ENCODE peak calls at places on chromosomes 13 and 19, in four cellular contexts. Z is SK-N-SH, J is K562, A is GM12878. E is an unnamed sample.

GRCh38 chr19:49475995-49476880 is 2.2 kb downstream of the FLT3LG start:
- DNase-seq in A (no peak), Z (peak), J (peak), E (peak)

GRCh38 chr19:10812902-10813404 is 23.1 kb downstream of the TMED1 start:
- DNase-seq in A (no peak), J (peak), Z (no peak), E (no peak)

GRCh38 chr19:34507414-34508067 is 26.0 kb downstream of the WTIP start:
- DNase-seq in Z (peak), A (no peak), J (no peak), E (no peak)

GRCh38 chr19:18659281-18660050 is 22.6 kb downstream of the KLHL26 start:
- DNase-seq in Z (peak), A (no peak), J (no peak), E (no peak)

GRCh38 chr19:35045667-35046300 is 4.3 kb downstream of the HPN start:
- DNase-seq in A (peak), Z (peak), J (peak), E (peak)

GRCh38 chr13:33219926-33220325 is 65.6 kb downstream of the STARD13 start:
- DNase-seq in A (no peak), Z (no peak), J (no peak), E (no peak)

GRCh38 chr19:34722353-34722752 is 11.7 kb upstream of the ZNF181 start:
- DNase-seq in A (no peak), Z (no peak), J (no peak), E (no peak)

GRCh38 chr19:13095934-13096890 is 6.4 kb downstream of the LYL1 start:
- DNase-seq in A (no peak), Z (peak), J (peak), E (peak)

GRCh38 chr13:28494861-28495585 is at the start of gene FLT1:
- DNase-seq in A (no peak), Z (peak), J (peak), E (peak)

GRCh38 chr13:69948016-69948415 is 159.6 kb upstream of the ATXN8OS start:
- DNase-seq in Z (no peak), A (peak), J (no peak), E (no peak)

GRCh38 chr19:48868196-48868886 is at the start of gene PLEKHA4:
- DNase-seq in J (peak), Z (peak), A (no peak), E (peak)

GRCh38 chr13:89282241-89282640 is 1611.1 kb downstream of the SLITRK5 start:
- DNase-seq in J (no peak), A (no peak), Z (no peak), E (no peak)

GRCh38 chr13:77891041-77891440 is 27.6 kb downstream of the EDNRB start:
- DNase-seq in Z (no peak), J (no peak), A (no peak), E (no peak)

GRCh38 chr13:32246468-32246867 is 68.7 kb downstream of the ZAR1L start:
- DNase-seq in A (no peak), J (peak), Z (peak), E (peak)

GRCh38 chr13:45331981-45332830 is 8.8 kb downstream of the TPT1 start:
- DNase-seq in A (no peak), J (no peak), Z (no peak), E (no peak)

GRCh38 chr19:19064811-19065745 is 1.3 kb downstream of the SLC25A42 start:
- DNase-seq in J (peak), Z (peak), A (no peak), E (peak)

GRCh38 chr13:111267784-111268183 is 52.7 kb upstream of the TEX29 start:
- DNase-seq in Z (no peak), J (no peak), A (no peak), E (no peak)

DNA sequence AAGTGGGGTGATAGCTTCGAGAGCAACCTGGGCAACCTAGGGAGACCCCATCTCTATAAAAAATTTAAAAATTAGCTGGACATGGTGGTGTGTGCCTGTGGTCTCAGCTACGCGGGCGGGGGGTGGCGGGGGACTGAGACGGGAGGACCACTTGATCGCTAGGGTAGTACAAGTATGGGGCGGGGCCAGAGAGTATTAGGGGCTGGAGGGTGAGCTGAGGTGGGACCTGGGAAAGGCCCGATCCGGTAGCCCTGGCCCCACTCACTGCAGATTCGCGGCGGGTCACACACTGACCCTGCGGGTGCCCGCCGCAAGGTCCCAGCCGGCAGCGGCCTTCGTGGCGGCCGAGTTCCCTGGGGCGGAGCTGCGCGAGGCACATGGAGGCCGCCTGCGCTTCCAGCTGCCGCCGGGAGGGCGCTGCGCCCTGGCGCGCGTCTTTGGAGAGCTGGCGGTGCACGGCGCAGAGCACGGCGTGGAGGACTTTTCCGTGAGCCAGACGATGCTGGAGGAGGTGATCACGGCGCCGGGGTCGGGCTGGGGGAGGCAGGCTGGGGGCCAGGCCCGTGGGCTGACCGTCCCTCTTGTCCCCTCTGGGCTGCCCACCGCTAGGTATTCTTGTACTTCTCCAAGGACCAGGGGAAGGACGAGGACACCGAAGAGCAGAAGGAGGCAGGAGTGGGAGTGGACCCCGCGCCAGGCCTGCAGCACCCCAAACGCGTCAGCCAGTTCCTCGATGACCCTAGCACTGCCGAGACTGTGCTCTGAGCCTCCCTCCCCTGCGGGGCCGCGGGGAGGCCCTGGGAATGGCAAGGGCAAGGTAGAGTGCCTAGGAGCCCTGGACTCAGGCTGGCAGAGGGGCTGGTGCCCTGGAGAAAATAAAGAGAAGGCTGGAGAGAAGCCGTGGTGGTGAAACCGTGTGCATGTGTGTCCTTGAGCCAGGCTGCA is 2.0 kb upstream of the ARHGAP45 start:
- DNase-seq in A (no peak), J (no peak), Z (peak), E (peak)
- TF ChIP-seq USF1 in A (no peak), J (no peak), Z (no peak), E (peak)

GRCh38 chr19:44872661-44873060 is 18.4 kb upstream of the TOMM40 start:
- DNase-seq in Z (no peak), A (no peak), J (no peak), E (no peak)

GRCh38 chr19:44876930-44877530 is 14.0 kb upstream of the TOMM40 start:
- DNase-seq in A (no peak), Z (no peak), J (no peak), E (no peak)

GRCh38 chr19:44878119-44878865 is 12.8 kb upstream of the TOMM40 start:
- DNase-seq in Z (no peak), J (no peak), A (no peak), E (no peak)

GRCh38 chr19:44874317-44874716 is 16.7 kb upstream of the TOMM40 start:
- DNase-seq in A (no peak), Z (no peak), J (no peak), E (no peak)

GRCh38 chr19:44875666-44876418 is 15.2 kb upstream of the TOMM40 start:
- DNase-seq in A (no peak), Z (no peak), J (no peak), E (no peak)
- TF ChIP-seq USF1 in A (no peak), Z (no peak), J (no peak), E (no peak)

GRCh38 chr13:71320452-71320851 is 546.6 kb downstream of the DACH1 start:
- DNase-seq in A (no peak), J (no peak), Z (no peak), E (peak)
- TF ChIP-seq USF1 in A (no peak), J (no peak), Z (no peak), E (no peak)

DNA sequence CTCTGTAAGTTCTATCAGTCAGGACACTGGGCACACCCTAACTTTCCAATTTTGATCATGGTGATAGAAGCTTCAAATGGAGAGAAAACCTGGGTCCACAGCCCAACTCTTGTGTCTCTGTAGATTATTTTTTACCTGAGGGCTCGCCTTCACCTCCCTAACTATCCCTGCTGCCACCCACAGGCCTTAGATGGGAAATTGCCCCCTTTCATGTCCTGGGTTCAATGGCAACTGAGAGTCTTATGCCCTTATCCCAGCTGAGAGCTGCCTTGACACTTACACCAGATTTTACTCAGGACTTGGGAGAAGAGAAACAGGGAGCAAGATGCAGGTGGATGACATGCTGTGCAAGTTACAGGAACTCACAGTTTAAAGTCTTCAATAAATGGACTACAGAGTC is 81.7 kb downstream of the RAP2A start:
- DNase-seq in A (no peak), J (no peak), Z (no peak), E (no peak)
- TF ChIP-seq USF1 in A (no peak), J (no peak), Z (no peak), E (no peak)

GRCh38 chr19:29526730-29527499 is 1.1 kb downstream of the VSTM2B start:
- DNase-seq in A (no peak), J (peak), Z (peak), E (peak)

GRCh38 chr19:29524201-29524911 is 1.4 kb upstream of the VSTM2B start:
- DNase-seq in J (no peak), Z (no peak), A (no peak), E (peak)

GRCh38 chr19:29524912-29525870 is 603 bp upstream of the VSTM2B start:
- DNase-seq in A (no peak), J (no peak), Z (no peak), E (peak)

GRCh38 chr19:29527500-29528328 is 1.9 kb downstream of the VSTM2B start:
- DNase-seq in Z (no peak), J (no peak), A (no peak), E (no peak)

GRCh38 chr19:29525901-29526729 is at the start of gene VSTM2B:
- DNase-seq in J (peak), A (no peak), Z (peak), E (peak)
- TF ChIP-seq USF1 in J (no peak), A (no peak), Z (no peak), E (no peak)